ENCODE peak calls at places on chromosomes 12 and 14, in four cellular contexts. Z is SK-N-SH, F is HepG2, X is K562. T is an unnamed sample.

GRCh38 chr12:90084018-90084417 is 375.4 kb upstream of the ATP2B1 start:
- DNase-seq in Z (no peak), F (no peak), X (no peak), T (no peak)

GRCh38 chr14:66398437-66398836 is 87.7 kb upstream of the CCDC196 start:
- DNase-seq in Z (no peak), F (no peak), X (no peak), T (no peak)

GRCh38 chr12:11885261-11886038 is 185.3 kb upstream of the BCL2L14 start:
- DNase-seq in Z (no peak), F (peak), X (no peak), T (no peak)

GRCh38 chr14:35539969-35540368 is 6.0 kb downstream of the INSM2 start:
- DNase-seq in Z (no peak), F (no peak), X (no peak), T (no peak)

GRCh38 chr12:29730481-29730880 is 53.3 kb downstream of the TMTC1 start:
- DNase-seq in Z (no peak), F (no peak), X (no peak), T (no peak)

GRCh38 chr14:36069535-36069900 is 107.0 kb downstream of the PTCSC3 start:
- DNase-seq in Z (peak), F (peak), X (peak), T (no peak)

GRCh38 chr14:53615254-53615653 is 341.4 kb downstream of the BMP4 start:
- DNase-seq in Z (no peak), F (peak), X (no peak), T (no peak)

GRCh38 chr14:80211143-80212024 is at the start of gene DIO2:
- DNase-seq in Z (no peak), F (no peak), X (no peak), T (no peak)

GRCh38 chr14:75977544-75977943 is 4.3 kb downstream of the TGFB3 start:
- DNase-seq in Z (no peak), F (no peak), X (no peak), T (no peak)

DNA sequence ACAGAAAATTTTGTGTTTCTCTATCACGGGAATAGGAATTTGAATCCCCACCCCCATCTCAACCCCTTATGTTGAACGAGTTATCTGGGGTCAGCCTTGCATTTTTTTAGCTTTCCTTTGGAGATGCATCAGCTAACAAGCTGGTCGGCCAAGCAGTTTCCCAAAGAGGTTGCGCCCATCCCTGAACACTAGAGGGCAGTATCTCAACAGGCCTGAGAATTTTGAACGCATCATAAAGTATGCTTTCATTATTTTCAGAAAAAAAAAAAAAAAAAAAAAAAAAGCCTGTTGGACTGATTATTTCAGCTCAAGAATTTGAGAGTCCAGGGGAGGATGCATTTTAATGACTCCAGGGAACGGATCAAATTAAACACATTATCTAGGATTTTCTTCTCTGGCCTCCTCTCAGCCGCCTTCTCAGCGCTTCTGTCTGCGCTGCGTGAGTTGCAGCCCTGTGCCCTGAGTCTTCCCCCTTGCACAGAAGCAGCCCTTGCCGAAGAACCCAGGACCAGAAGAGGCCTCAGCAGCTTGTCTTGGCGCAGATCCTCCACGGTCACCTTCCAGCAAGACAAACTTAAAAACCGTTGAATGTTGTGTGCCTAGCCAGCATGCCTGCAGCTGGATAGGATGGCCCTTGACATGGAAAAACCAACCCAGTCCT is 76.5 kb upstream of the GZMB start:
- DNase-seq in Z (peak), F (peak), X (peak), T (no peak)
- TF ChIP-seq NFIC in Z (no peak), F (no peak), X (no peak), T (no peak)

GRCh38 chr12:2537868-2538541 is 256.8 kb upstream of the FKBP4 start:
- DNase-seq in Z (no peak), F (no peak), X (no peak), T (no peak)

GRCh38 chr12:2532647-2533435 is 261.9 kb upstream of the FKBP4 start:
- DNase-seq in Z (no peak), F (no peak), X (no peak), T (no peak)

GRCh38 chr12:2539938-2540337 is 254.8 kb upstream of the FKBP4 start:
- DNase-seq in Z (no peak), F (no peak), X (no peak), T (no peak)

GRCh38 chr12:2536724-2537123 is 258.0 kb upstream of the FKBP4 start:
- DNase-seq in Z (no peak), F (no peak), X (no peak), T (no peak)

DNA sequence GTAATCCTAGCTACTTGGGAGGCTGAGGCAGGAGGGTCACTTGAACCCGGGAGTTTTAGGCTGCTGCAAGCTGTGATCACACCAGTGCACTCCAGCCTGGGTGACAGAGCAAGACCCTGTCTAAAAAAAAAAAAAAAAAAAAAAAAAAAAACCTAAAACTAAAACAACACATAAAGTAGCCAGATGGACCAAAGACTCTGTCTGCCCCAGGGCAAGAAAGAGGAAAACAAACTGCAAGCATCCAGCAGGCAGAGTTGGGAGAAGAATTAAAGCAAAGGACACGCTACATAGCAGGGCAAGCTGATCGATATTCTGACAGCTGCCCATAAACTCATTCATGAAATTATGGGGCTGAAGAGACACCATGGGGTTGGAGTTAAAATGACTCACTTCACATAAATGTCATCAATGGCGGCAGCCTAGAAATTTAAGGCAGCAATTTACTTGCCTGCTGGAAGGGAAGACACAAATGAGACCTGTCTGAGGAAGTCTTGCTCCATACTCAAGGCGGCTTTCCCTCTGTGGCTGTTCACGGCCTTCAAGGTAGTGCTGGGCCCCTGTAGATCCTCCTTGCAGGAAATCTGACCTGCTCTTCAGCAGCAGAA is 259.1 kb upstream of the FKBP4 start:
- DNase-seq in Z (no peak), F (no peak), X (no peak), T (no peak)
- TF ChIP-seq NFIC in Z (no peak), F (no peak), X (no peak), T (no peak)

GRCh38 chr14:105602243-105602750 is 75.9 kb downstream of the TMEM121 start:
- DNase-seq in Z (no peak), F (no peak), X (no peak), T (no peak)

GRCh38 chr14:105605501-105606304 is 79.3 kb downstream of the TMEM121 start:
- DNase-seq in Z (no peak), F (no peak), X (no peak), T (no peak)

GRCh38 chr14:105600939-105601359 is 74.6 kb downstream of the TMEM121 start:
- DNase-seq in Z (no peak), F (no peak), X (no peak), T (no peak)

GRCh38 chr14:105601360-105602242 is 75.2 kb downstream of the TMEM121 start:
- DNase-seq in Z (no peak), F (no peak), X (no peak), T (no peak)

DNA sequence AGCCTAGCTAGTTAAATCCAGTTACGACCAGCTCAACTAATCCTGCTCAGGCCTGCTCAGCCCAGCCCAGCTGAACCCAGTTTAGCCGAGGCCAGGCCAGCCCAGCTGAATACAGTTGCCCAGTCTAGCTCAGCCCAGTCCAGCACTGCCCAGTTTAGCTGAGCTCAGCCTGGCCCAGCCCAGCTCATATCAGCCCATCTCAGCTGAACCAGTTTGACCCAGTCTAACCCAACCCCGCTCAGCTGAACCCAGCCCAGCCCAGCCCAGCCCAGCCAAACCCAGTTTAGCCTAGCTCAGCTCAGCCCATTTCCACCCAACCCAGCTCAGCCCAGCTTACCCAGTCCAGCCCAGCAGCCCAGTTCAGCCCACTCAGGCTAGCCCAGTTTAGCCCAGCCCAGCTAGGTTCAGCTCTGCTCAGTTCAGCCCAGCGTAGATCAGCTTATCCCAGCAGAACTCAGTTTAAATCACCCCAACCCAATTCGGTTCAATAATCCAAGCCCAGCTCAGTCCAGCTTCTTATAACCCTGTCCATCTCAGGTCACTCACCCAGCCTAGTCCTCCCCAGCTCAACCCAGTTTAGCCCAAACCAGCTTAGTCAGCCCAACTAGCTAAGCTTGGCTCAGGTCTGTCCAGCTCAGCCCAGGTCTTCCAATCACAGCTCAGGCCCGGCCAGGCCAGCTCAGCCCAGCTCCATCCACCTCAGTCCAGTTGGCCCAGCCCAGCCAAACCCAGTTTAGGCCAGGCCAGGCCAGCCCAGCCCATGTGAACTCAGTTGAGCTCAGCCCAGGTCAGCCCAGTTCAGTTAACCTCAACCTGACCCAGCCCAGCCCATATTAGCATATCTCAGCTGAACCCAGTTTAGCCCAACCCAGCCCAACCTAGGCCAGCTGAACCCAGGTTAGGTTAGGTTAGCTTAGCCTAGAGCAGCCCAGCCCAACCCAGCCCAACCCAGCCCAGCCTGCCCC is 76.7 kb downstream of the TMEM121 start:
- DNase-seq in Z (no peak), F (no peak), X (peak), T (no peak)
- TF ChIP-seq NFIC in Z (no peak), F (no peak), X (no peak), T (no peak)

DNA sequence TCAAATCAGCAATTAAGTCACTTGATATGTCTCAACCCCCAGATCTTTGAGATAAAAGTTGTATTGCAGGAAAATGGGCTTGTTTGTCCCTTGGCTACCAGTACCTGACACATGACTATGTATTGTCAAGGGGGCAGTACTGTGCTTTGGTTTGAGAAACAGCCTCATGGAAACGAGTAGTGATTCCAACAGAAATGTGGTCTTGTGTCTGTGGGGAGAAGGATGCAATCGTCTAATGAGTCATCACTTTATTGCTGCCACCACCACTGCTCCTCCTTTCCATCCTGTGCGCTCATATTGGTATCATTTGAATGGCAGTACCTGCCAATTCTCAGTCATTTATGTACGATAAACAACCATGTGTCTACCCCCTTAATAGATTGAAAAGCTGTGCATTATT is 72.8 kb upstream of the ARHGAP5 start:
- DNase-seq in Z (no peak), F (peak), X (no peak), T (no peak)
- TF ChIP-seq NFIC in Z (no peak), F (no peak), X (no peak), T (no peak)

GRCh38 chr14:89617471-89618291 is 200.6 kb upstream of the FOXN3 start:
- DNase-seq in Z (peak), F (peak), X (no peak), T (no peak)
- TF ChIP-seq NFIC in Z (no peak), F (no peak), X (no peak), T (no peak)

GRCh38 chr12:7189398-7190267 is at the start of gene PEX5:
- DNase-seq in Z (peak), F (peak), X (peak), T (peak)

GRCh38 chr12:7188557-7189397 is 709 bp upstream of the PEX5 start:
- DNase-seq in Z (peak), F (peak), X (peak), T (peak)

DNA sequence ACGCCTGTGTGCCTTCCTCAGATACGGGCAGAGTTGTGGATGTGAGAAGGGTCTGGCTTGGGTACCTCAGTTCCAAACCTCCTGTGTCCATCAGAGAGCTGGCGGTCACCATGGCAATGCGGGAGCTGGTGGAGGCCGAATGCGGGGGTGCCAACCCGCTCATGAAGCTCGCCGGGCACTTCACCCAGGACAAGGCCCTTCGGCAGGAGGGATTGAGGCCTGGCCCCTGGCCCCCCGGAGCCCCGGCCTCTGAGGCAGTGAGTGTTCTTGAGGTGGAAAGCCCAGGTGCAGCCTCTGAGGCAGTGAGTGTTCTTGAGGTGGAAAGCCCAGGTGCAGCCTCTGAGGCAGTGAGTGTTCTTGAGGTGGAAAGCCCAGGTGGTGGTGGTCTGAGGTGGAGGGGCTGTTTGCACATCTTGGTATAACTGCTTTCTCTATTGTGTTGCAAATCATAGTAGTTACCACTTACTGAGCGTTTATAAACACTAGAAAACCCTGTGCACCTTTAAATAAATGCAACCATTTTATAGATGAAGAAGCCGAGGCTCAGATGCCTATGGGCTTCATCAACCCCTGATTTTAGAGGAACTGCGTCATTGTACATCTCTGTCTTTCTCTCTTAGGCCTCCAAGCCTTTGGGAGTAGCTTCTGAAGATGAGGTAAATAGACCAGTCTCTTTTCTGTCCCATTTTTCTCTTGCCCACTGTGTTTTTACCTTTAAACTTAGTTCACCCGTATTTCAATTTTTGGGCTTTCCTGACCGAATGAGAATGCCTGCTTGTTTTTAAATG is 976 bp downstream of the PEX5 start:
- DNase-seq in Z (no peak), F (peak), X (no peak), T (no peak)
- TF ChIP-seq NFIC in Z (no peak), F (no peak), X (no peak), T (no peak)

DNA sequence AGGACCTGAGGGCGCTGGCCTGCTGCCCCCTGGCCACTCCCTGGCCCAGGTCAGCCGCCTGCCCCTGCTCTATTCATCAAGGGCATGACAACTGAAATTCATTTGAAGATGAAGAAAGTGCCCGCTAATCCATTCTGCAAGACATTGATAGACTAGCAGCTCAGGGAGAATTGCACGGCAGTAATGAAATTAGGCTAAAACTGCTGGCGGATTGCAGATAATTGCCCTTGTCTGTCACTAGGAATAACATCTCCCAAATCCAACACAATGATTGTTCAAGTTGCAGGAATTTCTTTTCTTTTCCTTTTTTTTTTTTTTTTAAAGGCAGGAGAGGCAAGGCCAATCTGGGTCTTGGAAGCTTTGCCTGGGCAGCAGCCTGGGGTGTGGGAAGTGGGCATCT is 44.5 kb downstream of the MVK start:
- DNase-seq in Z (no peak), F (no peak), X (no peak), T (no peak)
- TF ChIP-seq NFIC in Z (no peak), F (no peak), X (no peak), T (no peak)

GRCh38 chr12:70186436-70186835 is 56.8 kb upstream of the CNOT2 start:
- DNase-seq in Z (no peak), F (no peak), X (no peak), T (no peak)

GRCh38 chr12:70185301-70185700 is 57.9 kb upstream of the CNOT2 start:
- DNase-seq in Z (no peak), F (no peak), X (no peak), T (no peak)

GRCh38 chr12:70190252-70191010 is 52.8 kb upstream of the CNOT2 start:
- DNase-seq in Z (no peak), F (no peak), X (no peak), T (no peak)
- TF ChIP-seq NFIC in Z (no peak), F (no peak), X (no peak), T (no peak)

DNA sequence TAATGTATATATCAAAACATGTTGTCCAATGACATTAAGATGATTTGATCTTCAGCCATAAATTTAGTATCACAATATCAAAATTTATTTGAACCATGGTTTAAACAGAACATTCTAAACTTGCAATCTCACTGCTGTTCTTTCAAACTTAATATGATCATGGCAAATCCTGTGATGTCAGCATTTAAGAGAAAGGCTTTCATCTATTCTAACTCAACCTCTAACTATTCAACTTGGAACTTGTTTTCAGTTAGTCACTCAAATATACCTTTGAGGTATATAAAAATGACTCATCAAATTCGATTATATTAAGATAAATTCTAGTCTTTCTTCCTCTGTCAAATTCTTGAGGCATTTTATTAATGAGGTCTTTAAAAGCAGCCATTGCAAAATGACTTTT is 747.0 kb upstream of the FLRT2 start:
- DNase-seq in Z (no peak), F (no peak), X (no peak), T (no peak)
- TF ChIP-seq NFIC in Z (no peak), F (no peak), X (no peak), T (no peak)

T was measured in GM12878.